ENCODE peak calls at places on chromosomes 2 and 18, in four cellular contexts. G is heart left ventricle, Z is heart right ventricle, X is PC-9. T is an unnamed sample.

GRCh38 chr18:13260927-13261471 is 42.4 kb downstream of the LDLRAD4 start:
- DNase-seq in G (no peak), Z (no peak), X (no peak), T (no peak)

GRCh38 chr2:136225950-136226835 is 108.2 kb upstream of the CXCR4 start:
- DNase-seq in G (no peak), Z (no peak), X (no peak), T (peak; percentile 32)

GRCh38 chr2:219643788-219644398 is 16.5 kb downstream of the SLC4A3 start:
- DNase-seq in G (peak; percentile 83), Z (peak; percentile 70), X (no peak), T (no peak)

GRCh38 chr2:88896971-88897370 is 205.5 kb downstream of the RPIA start:
- DNase-seq in G (no peak), Z (no peak), X (no peak), T (no peak)

GRCh38 chr2:217523246-217523645 is 479.5 kb downstream of the TNS1 start:
- DNase-seq in G (peak; percentile 68), Z (peak; percentile 38), X (no peak), T (no peak)

GRCh38 chr2:119702918-119703401 is 24.0 kb downstream of the TMEM177 start:
- DNase-seq in G (peak; percentile 66), Z (peak; percentile 63), X (peak; percentile 80), T (peak; percentile 78)

GRCh38 chr2:48510329-48510728 is 19.6 kb upstream of the STON1 start:
- DNase-seq in G (no peak), Z (no peak), X (no peak), T (peak; percentile 58)

GRCh38 chr2:217794133-217794986 is 208.4 kb downstream of the TNS1 start:
- DNase-seq in G (no peak), Z (no peak), X (no peak), T (no peak)

GRCh38 chr2:73359915-73360697 is 25.5 kb upstream of the ALMS1 start:
- DNase-seq in G (no peak), Z (no peak), X (no peak), T (peak; percentile 23)

GRCh38 chr18:49728542-49728941 is 84.8 kb downstream of the ACAA2 start:
- DNase-seq in G (no peak), Z (peak; percentile 16), X (no peak), T (peak; percentile 68)

GRCh38 chr2:108958632-108959341 is 30.2 kb downstream of the EDAR start:
- DNase-seq in G (no peak), Z (peak; percentile 36), X (no peak), T (no peak)

GRCh38 chr18:25873833-25874232 is 216.6 kb downstream of the SS18 start:
- DNase-seq in G (no peak), Z (no peak), X (no peak), T (no peak)

GRCh38 chr2:625415-626135 is 51.6 kb downstream of the TMEM18 start:
- DNase-seq in G (no peak), Z (no peak), X (no peak), T (no peak)

GRCh38 chr2:215808996-215809395 is 204.4 kb downstream of the MREG start:
- DNase-seq in G (no peak), Z (no peak), X (no peak), T (peak; percentile 46)

GRCh38 chr2:19355931-19356544 is 2.4 kb downstream of the OSR1 start:
- DNase-seq in G (no peak), Z (no peak), X (no peak), T (peak; percentile 43)

GRCh38 chr2:217972490-217972889 is 30.3 kb downstream of the TNS1 start:
- DNase-seq in G (peak; percentile 35), Z (no peak), X (no peak), T (peak; percentile 57)

GRCh38 chr2:69437751-69438154 is 518 bp upstream of the NFU1 start:
- DNase-seq in G (peak; percentile 45), Z (peak; percentile 68), X (no peak), T (no peak)

GRCh38 chr2:109715302-109715937 is 78.7 kb upstream of the RGPD5 start:
- DNase-seq in G (no peak), Z (no peak), X (peak; percentile 55), T (peak; percentile 49)

GRCh38 chr2:75087726-75088125 is 111.6 kb downstream of the TACR1 start:
- DNase-seq in G (no peak), Z (no peak), X (no peak), T (no peak)
- H3K27me3 ChIP-seq in G (no peaks in the 10 kb centered on the region), Z (no peaks in the 10 kb centered on the region), X (no peaks in the 10 kb centered on the region), T (no peaks in the 10 kb centered on the region)

GRCh38 chr2:197496695-197497094 is 2.9 kb downstream of the HSPD1 start:
- DNase-seq in G (no peak), Z (no peak), X (no peak), T (no peak)
- H3K4me3 ChIP-seq in G (no peak overlapping the region), Z (no peak overlapping the region), X (peak overlapping the region; percentile 99), T (no peak overlapping the region)

GRCh38 chr2:59182249-59182648 is 941.1 kb upstream of the FANCL start:
- DNase-seq in G (no peak), Z (no peak), X (no peak), T (peak; percentile 71)

GRCh38 chr2:59183070-59183469 is 941.9 kb upstream of the FANCL start:
- DNase-seq in G (no peak), Z (no peak), X (no peak), T (no peak)

GRCh38 chr2:59180111-59180510 is 939.0 kb upstream of the FANCL start:
- DNase-seq in G (no peak), Z (no peak), X (no peak), T (no peak)

GRCh38 chr2:59184281-59185020 is 943.3 kb upstream of the FANCL start:
- DNase-seq in G (no peak), Z (no peak), X (no peak), T (no peak)

GRCh38 chr2:59181347-59181746 is 940.2 kb upstream of the FANCL start:
- DNase-seq in G (no peak), Z (no peak), X (no peak), T (no peak)
- H3K27me3 ChIP-seq in G (no peaks in the 10 kb centered on the region), Z (peaks cover 10% of the 10 kb centered on the region), X (peaks cover 11% of the 10 kb centered on the region), T (no peaks in the 10 kb centered on the region)

GRCh38 chr2:74766780-74767179 is 67.1 kb upstream of the HK2 start:
- DNase-seq in G (no peak), Z (no peak), X (no peak), T (no peak)
- H3K4me3 ChIP-seq in G (no peak overlapping the region), Z (no peak overlapping the region), X (no peak overlapping the region), T (no peak overlapping the region)

GRCh38 chr2:184599875-184600227 is 1.5 kb downstream of the ZNF804A start:
- DNase-seq in G (no peak), Z (no peak), X (no peak), T (no peak)
- H3K27me3 ChIP-seq in G (peaks cover 13% of the 10 kb centered on the region), Z (peaks cover 43% of the 10 kb centered on the region), X (no peaks in the 10 kb centered on the region), T (peaks cover 67% of the 10 kb centered on the region)

DNA sequence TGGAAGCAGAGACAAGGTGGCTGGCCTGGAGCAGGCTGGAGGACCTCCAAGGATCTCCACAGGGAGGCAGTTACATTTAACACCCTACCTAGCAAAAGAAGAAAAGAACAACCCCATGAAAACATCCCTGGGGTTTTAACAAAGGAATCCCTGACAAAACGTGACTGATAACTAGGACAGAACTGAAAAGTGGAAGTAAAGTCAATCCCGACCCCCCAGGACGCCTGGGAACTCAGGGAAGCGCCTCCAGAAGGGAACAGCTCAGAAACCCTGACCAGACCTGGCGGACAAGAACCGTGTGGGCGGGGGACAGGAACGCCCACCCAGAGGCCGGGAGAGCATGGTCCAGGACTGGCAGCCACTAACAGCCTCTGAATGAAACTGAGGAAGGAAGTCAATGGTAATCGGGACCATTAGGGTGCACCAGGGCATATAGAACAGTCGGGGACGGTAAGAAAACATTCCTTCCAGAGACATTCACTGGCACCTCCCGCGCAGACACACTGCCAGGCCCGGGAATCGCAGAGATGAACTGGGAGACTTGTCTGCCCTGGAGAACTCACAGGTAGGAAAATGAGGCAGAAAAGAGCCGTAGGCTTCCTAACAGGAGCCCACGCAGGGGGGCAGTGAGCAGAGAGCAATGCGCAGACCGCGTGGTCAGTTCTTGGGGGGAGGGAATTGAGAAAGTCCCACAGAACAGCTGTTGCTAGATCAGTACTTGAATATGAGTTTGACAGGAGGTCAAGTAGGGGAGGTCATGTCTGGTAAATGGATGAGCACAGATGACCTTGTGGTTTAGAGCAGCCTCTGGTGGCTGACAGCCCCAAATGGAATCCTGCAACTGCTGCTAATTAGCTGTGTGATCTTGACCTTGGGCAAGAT is 1.3 kb upstream of the TBC1D8 start:
- DNase-seq in G (peak; percentile 59), Z (peak; percentile 65), X (peak; percentile 29), T (peak; percentile 70)
- H3K4me3 ChIP-seq in G (peak overlapping the region; percentile 85), Z (no peak overlapping the region), X (peak overlapping the region; percentile 84), T (peak overlapping the region; percentile 23)

GRCh38 chr2:200616656-200617055 is 30.8 kb downstream of the AOX1 start:
- DNase-seq in G (no peak), Z (no peak), X (no peak), T (no peak)

GRCh38 chr2:200617089-200618050 is 31.6 kb downstream of the AOX1 start:
- DNase-seq in G (no peak), Z (no peak), X (no peak), T (no peak)

GRCh38 chr2:200618051-200618419 is 32.2 kb downstream of the AOX1 start:
- DNase-seq in G (no peak), Z (no peak), X (no peak), T (no peak)

GRCh38 chr2:200615247-200615646 is 29.4 kb downstream of the AOX1 start:
- DNase-seq in G (no peak), Z (no peak), X (peak; percentile 38), T (peak; percentile 79)

DNA sequence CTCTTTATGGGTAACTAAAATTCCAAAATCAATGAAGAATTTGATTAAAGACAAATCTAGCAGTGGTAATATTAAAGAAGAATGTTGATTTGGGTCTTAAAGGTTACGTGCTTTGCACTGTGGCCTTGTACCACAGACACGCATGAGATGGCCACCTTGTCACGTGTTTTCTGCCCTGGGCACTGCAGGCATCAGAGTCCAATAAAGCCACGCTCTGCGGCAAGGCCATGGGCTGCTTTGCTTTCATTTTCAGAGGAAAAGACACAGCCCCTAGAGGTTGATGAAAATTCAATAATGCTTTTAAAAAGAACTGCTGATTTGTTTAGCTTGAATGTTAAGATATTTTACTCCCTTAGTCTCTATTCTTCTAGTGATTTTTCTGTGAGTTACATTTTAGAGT is 30.4 kb downstream of the AOX1 start:
- DNase-seq in G (no peak), Z (no peak), X (no peak), T (no peak)
- H3K27me3 ChIP-seq in G (no peaks in the 10 kb centered on the region), Z (no peaks in the 10 kb centered on the region), X (no peaks in the 10 kb centered on the region), T (no peaks in the 10 kb centered on the region)

GRCh38 chr2:153477641-153478288 is 797 bp downstream of the RPRM start:
- DNase-seq in G (no peak), Z (no peak), X (no peak), T (peak; percentile 18)
- H3K4me3 ChIP-seq in G (peak overlapping the region; percentile 50), Z (peak overlapping the region; percentile 16), X (no peak overlapping the region), T (peak overlapping the region; percentile 34)

T was measured in cardiac muscle cell.